ENCODE peak calls at places on chromosomes 6 and 20, in seven cellular contexts. R is NCI-H446; V is NCI-H524 treated with DMSO at 0.1 percent for 48 hours; C is activated T-helper 1 cell treated with anti-CD3 and anti-CD28 coated beads, Interleukin-2, amount 50 U/mL, for 16 hours; Q is stimulated activated naive CD4-positive, alpha-beta T cell; E is GDM1; B is stimulated activated CD4-positive, alpha-beta T cell treated with anti-CD3 and anti-CD28 coated beads, Interleukin-1b, Interleukin-23, amount 100 ng/mL, for 24 hours. G is an unnamed sample.

GRCh38 chr6:116426551-116426950 is 34.6 kb upstream of the CALHM6 start:
- DNase-seq in Q (no peak), E (no peak), B (no peak), R (no peak), C (no peak), V (no peak), G (no peak)

GRCh38 chr20:2998728-2999127 is 44.7 kb upstream of the GNRH2 start:
- DNase-seq in Q (no peak), E (no peak), V (no peak), B (no peak), C (no peak), R (no peak), G (no peak)

GRCh38 chr20:36018208-36018988 is 50.0 kb downstream of the CNBD2 start:
- DNase-seq in E (no peak), C (no peak), B (no peak), V (no peak), R (no peak), Q (no peak), G (no peak)

GRCh38 chr6:13273931-13274706 is 54.2 kb downstream of the TBC1D7 start:
- DNase-seq in C (no peak), R (no peak), Q (peak; percentile 26), E (peak; percentile 85), B (peak; percentile 19), V (no peak), G (peak; percentile 38)

GRCh38 chr6:106546322-106547052 is 82.8 kb downstream of the RTN4IP1 start:
- DNase-seq in Q (no peak), B (no peak), R (no peak), V (no peak), C (no peak), E (no peak), G (no peak)

GRCh38 chr6:150503586-150504339 is 95.9 kb upstream of the PLEKHG1 start:
- DNase-seq in V (no peak), E (no peak), Q (no peak), R (no peak), C (no peak), B (no peak), G (no peak)

GRCh38 chr6:165831812-165832470 is 168.9 kb upstream of the PDE10A start:
- DNase-seq in R (no peak), C (no peak), E (no peak), B (no peak), Q (no peak), V (no peak), G (no peak)

GRCh38 chr6:34172961-34173775 is 27.3 kb upstream of the GRM4 start:
- DNase-seq in C (no peak), V (no peak), E (no peak), Q (no peak), B (no peak), R (no peak), G (no peak)

GRCh38 chr6:132520953-132521352 is 8.0 kb upstream of the STX7 start:
- DNase-seq in C (no peak), R (no peak), B (no peak), E (no peak), V (no peak), Q (no peak), G (no peak)

GRCh38 chr6:143878272-143878760 is 14.0 kb downstream of the ZC2HC1B start:
- DNase-seq in V (no peak), Q (no peak), R (no peak), C (no peak), B (no peak), E (no peak), G (no peak)

GRCh38 chr20:63402860-63403220 is 41.7 kb upstream of the CHRNA4 start:
- DNase-seq in E (no peak), R (no peak), Q (no peak), C (no peak), B (no peak), V (no peak), G (no peak)

GRCh38 chr20:37610203-37610798 is 82.6 kb upstream of the BLCAP start:
- DNase-seq in B (no peak), V (no peak), Q (no peak), R (no peak), E (no peak), C (no peak), G (peak; percentile 48)

GRCh38 chr6:75752365-75752764 is 3.3 kb downstream of the MYO6 start:
- DNase-seq in V (no peak), Q (no peak), B (no peak), E (no peak), C (no peak), R (no peak), G (no peak)

GRCh38 chr20:25254986-25255680 is 7.2 kb downstream of the PYGB start:
- DNase-seq in B (no peak), E (no peak), C (no peak), R (no peak), Q (no peak), V (no peak), G (peak; percentile 86)

GRCh38 chr20:37397076-37397953 is 51.4 kb downstream of the SRC start:
- DNase-seq in R (no peak), Q (no peak), V (no peak), C (no peak), E (no peak), B (no peak), G (no peak)

GRCh38 chr20:1500496-1500895 is 9.3 kb upstream of the SIRPB2 start:
- DNase-seq in V (no peak), C (no peak), Q (no peak), E (no peak), R (no peak), B (no peak), G (no peak)

GRCh38 chr6:34953084-34954025 is 64.3 kb downstream of the ANKS1A start:
- DNase-seq in E (no peak), B (no peak), Q (no peak), R (peak; percentile 17), C (no peak), V (no peak), G (no peak)

GRCh38 chr20:8858181-8858794 is 210.6 kb upstream of the PLCB4 start:
- DNase-seq in C (no peak), E (no peak), Q (no peak), B (no peak), R (peak; percentile 35), V (no peak), G (no peak)

GRCh38 chr20:41308726-41309413 is 8.7 kb downstream of the ZHX3 start:
- DNase-seq in V (no peak), E (no peak), R (no peak), C (no peak), B (no peak), Q (no peak), G (no peak)

GRCh38 chr6:118383924-118384323 is 164.2 kb upstream of the PLN start:
- DNase-seq in V (no peak), B (no peak), Q (no peak), C (no peak), E (no peak), R (no peak), G (no peak)

GRCh38 chr6:46651766-46652165 is 852 bp downstream of the CYP39A1 start:
- DNase-seq in E (no peak), C (no peak), R (no peak), Q (no peak), V (no peak), B (no peak), G (no peak)

GRCh38 chr6:37783831-37784584 is 35.5 kb upstream of the ZFAND3 start:
- DNase-seq in R (peak; percentile 56), V (no peak), E (no peak), Q (no peak), B (no peak), C (no peak), G (peak; percentile 58)

GRCh38 chr20:32727663-32728062 is 15.6 kb downstream of the COMMD7 start:
- DNase-seq in V (no peak), E (no peak), B (no peak), Q (no peak), R (no peak), C (no peak), G (no peak)

GRCh38 chr6:158536084-158536890 is 23.6 kb upstream of the TMEM181 start:
- DNase-seq in R (peak; percentile 54), Q (peak; percentile 26), E (peak; percentile 5), C (peak; percentile 59), V (peak; percentile 54), B (peak; percentile 52), G (peak; percentile 73)

GRCh38 chr20:19907326-19908056 is 109.7 kb upstream of the NAA20 start:
- DNase-seq in B (no peak), R (no peak), C (no peak), Q (no peak), E (no peak), V (no peak), G (no peak)

GRCh38 chr20:1165521-1165920 is 19.3 kb downstream of the TMEM74B start:
- DNase-seq in B (no peak), E (no peak), V (no peak), Q (no peak), C (no peak), R (no peak), G (no peak)

GRCh38 chr6:165694296-165694695 is 31.3 kb upstream of the PDE10A start:
- DNase-seq in E (no peak), R (no peak), C (no peak), B (no peak), V (no peak), Q (no peak), G (no peak)